ENCODE peak calls at places on chromosomes 1 and 21, in eight cellular contexts. One of them, this sample, is unnamed.

GRCh38 chr21:17468698-17469097 is 44.1 kb upstream of the CXADR start:
- DNase-seq in nephron progenitor cell: no peak
- DNase-seq in activated T-cell treated with anti-CD3 and anti-CD28 coated beads, Interleukin-2, amount 50 U/mL, for 24 hours: no peak
- DNase-seq in T-helper 9 cell: no peak
- DNase-seq in non-pigmented ciliary epithelial cell: no peak
- DNase-seq in NCI-H1105: no peak
- DNase-seq in NCI-H2029: no peak
- DNase-seq in EH: no peak
- DNase-seq in this sample: no peak

GRCh38 chr1:54865238-54866073 is 21.5 kb downstream of the DHCR24 start:
- DNase-seq in nephron progenitor cell: no peak
- DNase-seq in activated T-cell treated with anti-CD3 and anti-CD28 coated beads, Interleukin-2, amount 50 U/mL, for 24 hours: no peak
- DNase-seq in T-helper 9 cell: no peak
- DNase-seq in non-pigmented ciliary epithelial cell: no peak
- DNase-seq in NCI-H1105: no peak
- DNase-seq in NCI-H2029: no peak
- DNase-seq in EH: no peak
- DNase-seq in this sample: no peak

GRCh38 chr21:29523646-29524045 is 224.9 kb downstream of the BACH1 start:
- DNase-seq in nephron progenitor cell: no peak
- DNase-seq in activated T-cell treated with anti-CD3 and anti-CD28 coated beads, Interleukin-2, amount 50 U/mL, for 24 hours: no peak
- DNase-seq in T-helper 9 cell: no peak
- DNase-seq in non-pigmented ciliary epithelial cell: no peak
- DNase-seq in NCI-H1105: no peak
- DNase-seq in NCI-H2029: peak
- DNase-seq in EH: peak
- DNase-seq in this sample: no peak

GRCh38 chr1:243742814-243743213 is 107.2 kb downstream of the AKT3 start:
- DNase-seq in nephron progenitor cell: no peak
- DNase-seq in activated T-cell treated with anti-CD3 and anti-CD28 coated beads, Interleukin-2, amount 50 U/mL, for 24 hours: no peak
- DNase-seq in T-helper 9 cell: no peak
- DNase-seq in non-pigmented ciliary epithelial cell: peak
- DNase-seq in NCI-H1105: no peak
- DNase-seq in NCI-H2029: no peak
- DNase-seq in EH: peak
- DNase-seq in this sample: no peak

GRCh38 chr1:234870020-234870378 is 258.6 kb downstream of the TOMM20 start:
- DNase-seq in nephron progenitor cell: no peak
- DNase-seq in activated T-cell treated with anti-CD3 and anti-CD28 coated beads, Interleukin-2, amount 50 U/mL, for 24 hours: no peak
- DNase-seq in T-helper 9 cell: no peak
- DNase-seq in non-pigmented ciliary epithelial cell: no peak
- DNase-seq in NCI-H1105: no peak
- DNase-seq in NCI-H2029: no peak
- DNase-seq in EH: no peak
- DNase-seq in this sample: no peak

GRCh38 chr1:247273013-247273412 is 17.1 kb downstream of the VN1R5 start:
- DNase-seq in nephron progenitor cell: no peak
- DNase-seq in activated T-cell treated with anti-CD3 and anti-CD28 coated beads, Interleukin-2, amount 50 U/mL, for 24 hours: no peak
- DNase-seq in T-helper 9 cell: no peak
- DNase-seq in non-pigmented ciliary epithelial cell: no peak
- DNase-seq in NCI-H1105: no peak
- DNase-seq in NCI-H2029: no peak
- DNase-seq in EH: no peak
- DNase-seq in this sample: no peak

GRCh38 chr1:5428391-5428790 is 563.8 kb downstream of the NPHP4 start:
- DNase-seq in nephron progenitor cell: no peak
- DNase-seq in activated T-cell treated with anti-CD3 and anti-CD28 coated beads, Interleukin-2, amount 50 U/mL, for 24 hours: no peak
- DNase-seq in T-helper 9 cell: no peak
- DNase-seq in non-pigmented ciliary epithelial cell: no peak
- DNase-seq in NCI-H1105: no peak
- DNase-seq in NCI-H2029: no peak
- DNase-seq in EH: no peak
- DNase-seq in this sample: no peak

GRCh38 chr21:33373451-33373850 is 29.8 kb upstream of the IFNGR2 start:
- DNase-seq in nephron progenitor cell: no peak
- DNase-seq in activated T-cell treated with anti-CD3 and anti-CD28 coated beads, Interleukin-2, amount 50 U/mL, for 24 hours: no peak
- DNase-seq in T-helper 9 cell: no peak
- DNase-seq in non-pigmented ciliary epithelial cell: no peak
- DNase-seq in NCI-H1105: no peak
- DNase-seq in NCI-H2029: no peak
- DNase-seq in EH: peak
- DNase-seq in this sample: no peak

GRCh38 chr1:109892476-109893368 is 17.9 kb upstream of the CSF1 start:
- DNase-seq in nephron progenitor cell: no peak
- DNase-seq in activated T-cell treated with anti-CD3 and anti-CD28 coated beads, Interleukin-2, amount 50 U/mL, for 24 hours: no peak
- DNase-seq in T-helper 9 cell: no peak
- DNase-seq in non-pigmented ciliary epithelial cell: no peak
- DNase-seq in NCI-H1105: no peak
- DNase-seq in NCI-H2029: no peak
- DNase-seq in EH: peak
- DNase-seq in this sample: peak

GRCh38 chr1:31583082-31583994 is 7.0 kb downstream of the TINAGL1 start:
- DNase-seq in nephron progenitor cell: no peak
- DNase-seq in activated T-cell treated with anti-CD3 and anti-CD28 coated beads, Interleukin-2, amount 50 U/mL, for 24 hours: no peak
- DNase-seq in T-helper 9 cell: no peak
- DNase-seq in non-pigmented ciliary epithelial cell: no peak
- DNase-seq in NCI-H1105: no peak
- DNase-seq in NCI-H2029: no peak
- DNase-seq in EH: no peak
- DNase-seq in this sample: no peak

This sample was measured in mesothelial cell of epicardium.